ENCODE peak calls at places on chromosomes 5 and 9, in six cellular contexts. One of them, this sample, is unnamed.

GRCh38 chr5:137488974-137489373 is 10.2 kb downstream of the SPOCK1 start:
- DNase-seq in H54: no peak
- DNase-seq in stimulated activated CD4-positive, alpha-beta T cell treated with anti-CD3 and anti-CD28 coated beads, Interleukin-15, amount 100 ng/mL, for 1 hour: no peak
- DNase-seq in H4: no peak
- DNase-seq in right cardiac atrium: no peak
- DNase-seq in lower lobe of right lung: no peak
- DNase-seq in this sample: no peak

GRCh38 chr5:133113331-133114061 is 61.7 kb downstream of the HSPA4 start:
- DNase-seq in H54: peak; percentile 56
- DNase-seq in stimulated activated CD4-positive, alpha-beta T cell treated with anti-CD3 and anti-CD28 coated beads, Interleukin-15, amount 100 ng/mL, for 1 hour: no peak
- DNase-seq in H4: no peak
- DNase-seq in right cardiac atrium: no peak
- DNase-seq in lower lobe of right lung: no peak
- DNase-seq in this sample: no peak

GRCh38 chr5:72141440-72142271 is 34.4 kb downstream of the MAP1B start:
- DNase-seq in H54: peak; percentile 39
- DNase-seq in stimulated activated CD4-positive, alpha-beta T cell treated with anti-CD3 and anti-CD28 coated beads, Interleukin-15, amount 100 ng/mL, for 1 hour: no peak
- DNase-seq in H4: peak; percentile 88
- DNase-seq in right cardiac atrium: peak; percentile 61
- DNase-seq in lower lobe of right lung: no peak
- DNase-seq in this sample: peak; percentile 41

GRCh38 chr5:74085186-74085585 is 459.2 kb downstream of the ARHGEF28 start:
- DNase-seq in H54: no peak
- DNase-seq in stimulated activated CD4-positive, alpha-beta T cell treated with anti-CD3 and anti-CD28 coated beads, Interleukin-15, amount 100 ng/mL, for 1 hour: no peak
- DNase-seq in H4: no peak
- DNase-seq in right cardiac atrium: no peak
- DNase-seq in lower lobe of right lung: no peak
- DNase-seq in this sample: no peak

GRCh38 chr9:75467141-75467540 is 378.8 kb downstream of the OSTF1 start:
- DNase-seq in H54: no peak
- DNase-seq in stimulated activated CD4-positive, alpha-beta T cell treated with anti-CD3 and anti-CD28 coated beads, Interleukin-15, amount 100 ng/mL, for 1 hour: no peak
- DNase-seq in H4: no peak
- DNase-seq in right cardiac atrium: no peak
- DNase-seq in lower lobe of right lung: no peak
- DNase-seq in this sample: no peak

GRCh38 chr9:35826071-35826701 is 2.3 kb downstream of the FAM221B start:
- DNase-seq in H54: no peak
- DNase-seq in stimulated activated CD4-positive, alpha-beta T cell treated with anti-CD3 and anti-CD28 coated beads, Interleukin-15, amount 100 ng/mL, for 1 hour: no peak
- DNase-seq in H4: peak; percentile 63
- DNase-seq in right cardiac atrium: no peak
- DNase-seq in lower lobe of right lung: no peak
- DNase-seq in this sample: peak; percentile 49

GRCh38 chr5:169648725-169649124 is 11.7 kb downstream of the DOCK2 start:
- DNase-seq in H54: no peak
- DNase-seq in stimulated activated CD4-positive, alpha-beta T cell treated with anti-CD3 and anti-CD28 coated beads, Interleukin-15, amount 100 ng/mL, for 1 hour: no peak
- DNase-seq in H4: no peak
- DNase-seq in right cardiac atrium: peak; percentile 69
- DNase-seq in lower lobe of right lung: no peak
- DNase-seq in this sample: no peak

GRCh38 chr5:73692166-73692640 is 66.2 kb downstream of the ARHGEF28 start:
- DNase-seq in H54: peak; percentile 40
- DNase-seq in stimulated activated CD4-positive, alpha-beta T cell treated with anti-CD3 and anti-CD28 coated beads, Interleukin-15, amount 100 ng/mL, for 1 hour: no peak
- DNase-seq in H4: peak; percentile 39
- DNase-seq in right cardiac atrium: no peak
- DNase-seq in lower lobe of right lung: no peak
- DNase-seq in this sample: no peak

GRCh38 chr5:760363-761205 is 23.9 kb downstream of the ZDHHC11B start:
- DNase-seq in H54: peak; percentile 1
- DNase-seq in stimulated activated CD4-positive, alpha-beta T cell treated with anti-CD3 and anti-CD28 coated beads, Interleukin-15, amount 100 ng/mL, for 1 hour: no peak
- DNase-seq in H4: no peak
- DNase-seq in right cardiac atrium: no peak
- DNase-seq in lower lobe of right lung: no peak
- DNase-seq in this sample: no peak

GRCh38 chr5:75601567-75601966 is 9.7 kb upstream of the ANKDD1B start:
- DNase-seq in H54: no peak
- DNase-seq in stimulated activated CD4-positive, alpha-beta T cell treated with anti-CD3 and anti-CD28 coated beads, Interleukin-15, amount 100 ng/mL, for 1 hour: no peak
- DNase-seq in H4: no peak
- DNase-seq in right cardiac atrium: no peak
- DNase-seq in lower lobe of right lung: no peak
- DNase-seq in this sample: no peak

GRCh38 chr9:99057665-99058625 is 47.0 kb upstream of the TGFBR1 start:
- DNase-seq in H54: peak; percentile 80
- DNase-seq in stimulated activated CD4-positive, alpha-beta T cell treated with anti-CD3 and anti-CD28 coated beads, Interleukin-15, amount 100 ng/mL, for 1 hour: peak; percentile 6
- DNase-seq in H4: peak; percentile 86
- DNase-seq in right cardiac atrium: peak; percentile 30
- DNase-seq in lower lobe of right lung: no peak
- DNase-seq in this sample: no peak

GRCh38 chr5:130066644-130067043 is 162.4 kb downstream of the CHSY3 start:
- DNase-seq in H54: no peak
- DNase-seq in stimulated activated CD4-positive, alpha-beta T cell treated with anti-CD3 and anti-CD28 coated beads, Interleukin-15, amount 100 ng/mL, for 1 hour: no peak
- DNase-seq in H4: no peak
- DNase-seq in right cardiac atrium: peak; percentile 62
- DNase-seq in lower lobe of right lung: no peak
- DNase-seq in this sample: no peak

GRCh38 chr9:20043461-20043860 is 254.6 kb upstream of the SLC24A2 start:
- DNase-seq in H54: no peak
- DNase-seq in stimulated activated CD4-positive, alpha-beta T cell treated with anti-CD3 and anti-CD28 coated beads, Interleukin-15, amount 100 ng/mL, for 1 hour: no peak
- DNase-seq in H4: no peak
- DNase-seq in right cardiac atrium: no peak
- DNase-seq in lower lobe of right lung: no peak
- DNase-seq in this sample: no peak

GRCh38 chr5:6899215-6899614 is 186.0 kb downstream of the TENT4A start:
- DNase-seq in H54: no peak
- DNase-seq in stimulated activated CD4-positive, alpha-beta T cell treated with anti-CD3 and anti-CD28 coated beads, Interleukin-15, amount 100 ng/mL, for 1 hour: no peak
- DNase-seq in H4: no peak
- DNase-seq in right cardiac atrium: no peak
- DNase-seq in lower lobe of right lung: no peak
- DNase-seq in this sample: no peak

GRCh38 chr5:129991780-129992179 is 87.5 kb downstream of the CHSY3 start:
- DNase-seq in H54: no peak
- DNase-seq in stimulated activated CD4-positive, alpha-beta T cell treated with anti-CD3 and anti-CD28 coated beads, Interleukin-15, amount 100 ng/mL, for 1 hour: no peak
- DNase-seq in H4: no peak
- DNase-seq in right cardiac atrium: no peak
- DNase-seq in lower lobe of right lung: no peak
- DNase-seq in this sample: no peak

GRCh38 chr9:89175739-89176360 is 2.8 kb downstream of the SHC3 start:
- DNase-seq in H54: no peak
- DNase-seq in stimulated activated CD4-positive, alpha-beta T cell treated with anti-CD3 and anti-CD28 coated beads, Interleukin-15, amount 100 ng/mL, for 1 hour: no peak
- DNase-seq in H4: no peak
- DNase-seq in right cardiac atrium: no peak
- DNase-seq in lower lobe of right lung: no peak
- DNase-seq in this sample: no peak

GRCh38 chr5:141808857-141809256 is 69.4 kb downstream of the PCDH1 start:
- DNase-seq in H54: no peak
- DNase-seq in stimulated activated CD4-positive, alpha-beta T cell treated with anti-CD3 and anti-CD28 coated beads, Interleukin-15, amount 100 ng/mL, for 1 hour: no peak
- DNase-seq in H4: no peak
- DNase-seq in right cardiac atrium: no peak
- DNase-seq in lower lobe of right lung: no peak
- DNase-seq in this sample: no peak

GRCh38 chr5:93117753-93118531 is 463.1 kb downstream of the NR2F1-AS1 start:
- DNase-seq in H54: no peak
- DNase-seq in stimulated activated CD4-positive, alpha-beta T cell treated with anti-CD3 and anti-CD28 coated beads, Interleukin-15, amount 100 ng/mL, for 1 hour: no peak
- DNase-seq in H4: no peak
- DNase-seq in right cardiac atrium: no peak
- DNase-seq in lower lobe of right lung: no peak
- DNase-seq in this sample: no peak

GRCh38 chr5:79318935-79319614 is 83.1 kb downstream of the JMY start:
- DNase-seq in H54: peak; percentile 44
- DNase-seq in stimulated activated CD4-positive, alpha-beta T cell treated with anti-CD3 and anti-CD28 coated beads, Interleukin-15, amount 100 ng/mL, for 1 hour: no peak
- DNase-seq in H4: peak; percentile 80
- DNase-seq in right cardiac atrium: no peak
- DNase-seq in lower lobe of right lung: no peak
- DNase-seq in this sample: no peak

GRCh38 chr9:1995084-1995483 is 20.1 kb upstream of the SMARCA2 start:
- DNase-seq in H54: no peak
- DNase-seq in stimulated activated CD4-positive, alpha-beta T cell treated with anti-CD3 and anti-CD28 coated beads, Interleukin-15, amount 100 ng/mL, for 1 hour: no peak
- DNase-seq in H4: no peak
- DNase-seq in right cardiac atrium: no peak
- DNase-seq in lower lobe of right lung: no peak
- DNase-seq in this sample: no peak

GRCh38 chr5:102830241-102830640 is 75.1 kb downstream of the PAM start:
- DNase-seq in H54: no peak
- DNase-seq in stimulated activated CD4-positive, alpha-beta T cell treated with anti-CD3 and anti-CD28 coated beads, Interleukin-15, amount 100 ng/mL, for 1 hour: no peak
- DNase-seq in H4: no peak
- DNase-seq in right cardiac atrium: no peak
- DNase-seq in lower lobe of right lung: no peak
- DNase-seq in this sample: no peak

GRCh38 chr5:178418471-178419010 is 171.7 kb downstream of the COL23A1 start:
- DNase-seq in H54: no peak
- DNase-seq in stimulated activated CD4-positive, alpha-beta T cell treated with anti-CD3 and anti-CD28 coated beads, Interleukin-15, amount 100 ng/mL, for 1 hour: no peak
- DNase-seq in H4: no peak
- DNase-seq in right cardiac atrium: no peak
- DNase-seq in lower lobe of right lung: no peak
- DNase-seq in this sample: no peak

GRCh38 chr5:142325677-142326479 is 1.1 kb upstream of the SPRY4 start:
- DNase-seq in H54: peak; percentile 71
- DNase-seq in stimulated activated CD4-positive, alpha-beta T cell treated with anti-CD3 and anti-CD28 coated beads, Interleukin-15, amount 100 ng/mL, for 1 hour: no peak
- DNase-seq in H4: peak; percentile 67
- DNase-seq in right cardiac atrium: peak; percentile 90
- DNase-seq in lower lobe of right lung: peak; percentile 73
- DNase-seq in this sample: peak; percentile 64

GRCh38 chr9:76116913-76117312 is 226.4 kb downstream of the PCSK5 start:
- DNase-seq in H54: no peak
- DNase-seq in stimulated activated CD4-positive, alpha-beta T cell treated with anti-CD3 and anti-CD28 coated beads, Interleukin-15, amount 100 ng/mL, for 1 hour: no peak
- DNase-seq in H4: no peak
- DNase-seq in right cardiac atrium: peak; percentile 52
- DNase-seq in lower lobe of right lung: no peak
- DNase-seq in this sample: no peak

GRCh38 chr5:166369817-166370216 is 1921.6 kb upstream of the WWC1 start:
- DNase-seq in H54: no peak
- DNase-seq in stimulated activated CD4-positive, alpha-beta T cell treated with anti-CD3 and anti-CD28 coated beads, Interleukin-15, amount 100 ng/mL, for 1 hour: no peak
- DNase-seq in H4: no peak
- DNase-seq in right cardiac atrium: no peak
- DNase-seq in lower lobe of right lung: no peak
- DNase-seq in this sample: no peak

GRCh38 chr9:131774636-131775035 is 34.8 kb upstream of the RAPGEF1 start:
- DNase-seq in H54: no peak
- DNase-seq in stimulated activated CD4-positive, alpha-beta T cell treated with anti-CD3 and anti-CD28 coated beads, Interleukin-15, amount 100 ng/mL, for 1 hour: no peak
- DNase-seq in H4: no peak
- DNase-seq in right cardiac atrium: no peak
- DNase-seq in lower lobe of right lung: no peak
- DNase-seq in this sample: no peak

GRCh38 chr9:123586140-123586735 is 230.2 kb downstream of the CRB2 start:
- DNase-seq in H54: no peak
- DNase-seq in stimulated activated CD4-positive, alpha-beta T cell treated with anti-CD3 and anti-CD28 coated beads, Interleukin-15, amount 100 ng/mL, for 1 hour: no peak
- DNase-seq in H4: no peak
- DNase-seq in right cardiac atrium: no peak
- DNase-seq in lower lobe of right lung: peak; percentile 52
- DNase-seq in this sample: no peak

GRCh38 chr5:93746406-93747056 is 5.1 kb upstream of the POU5F2 start:
- DNase-seq in H54: no peak
- DNase-seq in stimulated activated CD4-positive, alpha-beta T cell treated with anti-CD3 and anti-CD28 coated beads, Interleukin-15, amount 100 ng/mL, for 1 hour: no peak
- DNase-seq in H4: no peak
- DNase-seq in right cardiac atrium: no peak
- DNase-seq in lower lobe of right lung: no peak
- DNase-seq in this sample: no peak

GRCh38 chr5:36250427-36250826 is 8.7 kb upstream of the NADK2 start:
- DNase-seq in H54: no peak
- DNase-seq in stimulated activated CD4-positive, alpha-beta T cell treated with anti-CD3 and anti-CD28 coated beads, Interleukin-15, amount 100 ng/mL, for 1 hour: no peak
- DNase-seq in H4: no peak
- DNase-seq in right cardiac atrium: no peak
- DNase-seq in lower lobe of right lung: no peak
- DNase-seq in this sample: no peak